ENCODE peak calls at places on chromosomes 2 and 18, in four cellular contexts. L is mammary epithelial cell, Z is PC-9, J is H1. Q is an unnamed sample.

GRCh38 chr2:190569994-190570755 is 35.7 kb upstream of the NEMP2 start:
- DNase-seq in J (no peak), Z (no peak), L (peak; percentile 48), Q (no peak)

GRCh38 chr2:17757321-17757720 is 3.4 kb downstream of the GEN1 start:
- DNase-seq in Z (no peak), J (no peak), L (peak; percentile 21), Q (peak; percentile 59)

GRCh38 chr2:211181626-211182025 is 625.2 kb downstream of the CPS1 start:
- DNase-seq in Z (no peak), J (no peak), L (no peak), Q (no peak)

GRCh38 chr2:207223051-207223450 is 57.3 kb upstream of the KLF7 start:
- DNase-seq in L (peak; percentile 43), Z (no peak), J (no peak), Q (peak; percentile 79)

GRCh38 chr2:158756976-158757375 is 38.1 kb upstream of the DAPL1 start:
- DNase-seq in L (peak; percentile 87), Z (no peak), J (no peak), Q (peak; percentile 79)

GRCh38 chr18:79818036-79818435 is 20.3 kb downstream of the KCNG2 start:
- DNase-seq in J (no peak), L (no peak), Z (no peak), Q (peak; percentile 32)

GRCh38 chr2:20620696-20621365 is 30.1 kb downstream of the HS1BP3 start:
- DNase-seq in J (no peak), Z (peak; percentile 56), L (no peak), Q (no peak)

GRCh38 chr2:232940724-232941123 is 70.7 kb downstream of the SNORC start:
- DNase-seq in L (no peak), J (no peak), Z (no peak), Q (no peak)

GRCh38 chr2:224056889-224057288 is 17.8 kb upstream of the SERPINE2 start:
- DNase-seq in L (no peak), J (no peak), Z (no peak), Q (no peak)

GRCh38 chr2:173760553-173760952 is 204.6 kb downstream of the SP3 start:
- DNase-seq in L (no peak), J (no peak), Z (no peak), Q (no peak)

GRCh38 chr2:67997528-67998267 is 65.1 kb downstream of the C1D start:
- DNase-seq in L (peak; percentile 90), Z (no peak), J (no peak), Q (peak; percentile 94)

GRCh38 chr2:143909577-143909976 is 610.3 kb downstream of the ZEB2 start:
- DNase-seq in J (no peak), L (no peak), Z (no peak), Q (no peak)

GRCh38 chr18:11407900-11408299 is 201.5 kb upstream of the SLC35G4 start:
- DNase-seq in L (no peak), Z (no peak), J (no peak), Q (peak; percentile 67)

GRCh38 chr2:121694398-121695178 is 42.1 kb downstream of the NIFK start:
- DNase-seq in L (peak; percentile 52), J (no peak), Z (no peak), Q (peak; percentile 62)

GRCh38 chr2:237980751-237981150 is 13.9 kb downstream of the UBE2F start:
- DNase-seq in J (no peak), Z (peak; percentile 97), L (no peak), Q (no peak)

GRCh38 chr2:230774348-230774951 is 61.8 kb downstream of the CAB39 start:
- DNase-seq in L (peak; percentile 75), Z (peak; percentile 81), J (no peak), Q (peak; percentile 93)

GRCh38 chr2:64414736-64415435 is 39.1 kb upstream of the LGALSL start:
- DNase-seq in Z (no peak), J (no peak), L (no peak), Q (no peak)

GRCh38 chr2:82790277-82791021 is 1668.6 kb downstream of the SUCLG1 start:
- DNase-seq in Z (no peak), L (no peak), J (no peak), Q (peak; percentile 4)

GRCh38 chr18:50560681-50561629 is 1.1 kb downstream of the MAPK4 start:
- DNase-seq in L (no peak), Z (no peak), J (no peak), Q (no peak)

GRCh38 chr2:54524236-54524991 is 68.3 kb downstream of the SPTBN1 start:
- DNase-seq in Z (peak; percentile 71), L (peak; percentile 59), J (no peak), Q (peak; percentile 67)

GRCh38 chr2:108139521-108139920 is 100.2 kb upstream of the SULT1C3 start:
- DNase-seq in L (peak; percentile 19), J (no peak), Z (no peak), Q (peak; percentile 45)

GRCh38 chr18:24704921-24705620 is 244.6 kb downstream of the HRH4 start:
- DNase-seq in J (no peak), Z (no peak), L (no peak), Q (peak; percentile 49)

GRCh38 chr2:223585691-223586090 is 16.5 kb downstream of the SCG2 start:
- DNase-seq in Z (peak; percentile 72), J (no peak), L (peak; percentile 42), Q (peak; percentile 56)

GRCh38 chr2:178478102-178478441 is 328 bp downstream of the FKBP7 start:
- DNase-seq in J (no peak), Z (no peak), L (peak; percentile 14), Q (peak; percentile 68)

GRCh38 chr2:241501551-241501950 is 6.8 kb downstream of the STK25 start:
- DNase-seq in J (no peak), L (no peak), Z (no peak), Q (no peak)

GRCh38 chr2:47601518-47602015 is 181.4 kb upstream of the MSH6 start:
- DNase-seq in J (no peak), Z (no peak), L (no peak), Q (no peak)
- TF ChIP-seq EZH2 in J (no peak), Z (no peak), L (no peak), Q (no peak)

DNA sequence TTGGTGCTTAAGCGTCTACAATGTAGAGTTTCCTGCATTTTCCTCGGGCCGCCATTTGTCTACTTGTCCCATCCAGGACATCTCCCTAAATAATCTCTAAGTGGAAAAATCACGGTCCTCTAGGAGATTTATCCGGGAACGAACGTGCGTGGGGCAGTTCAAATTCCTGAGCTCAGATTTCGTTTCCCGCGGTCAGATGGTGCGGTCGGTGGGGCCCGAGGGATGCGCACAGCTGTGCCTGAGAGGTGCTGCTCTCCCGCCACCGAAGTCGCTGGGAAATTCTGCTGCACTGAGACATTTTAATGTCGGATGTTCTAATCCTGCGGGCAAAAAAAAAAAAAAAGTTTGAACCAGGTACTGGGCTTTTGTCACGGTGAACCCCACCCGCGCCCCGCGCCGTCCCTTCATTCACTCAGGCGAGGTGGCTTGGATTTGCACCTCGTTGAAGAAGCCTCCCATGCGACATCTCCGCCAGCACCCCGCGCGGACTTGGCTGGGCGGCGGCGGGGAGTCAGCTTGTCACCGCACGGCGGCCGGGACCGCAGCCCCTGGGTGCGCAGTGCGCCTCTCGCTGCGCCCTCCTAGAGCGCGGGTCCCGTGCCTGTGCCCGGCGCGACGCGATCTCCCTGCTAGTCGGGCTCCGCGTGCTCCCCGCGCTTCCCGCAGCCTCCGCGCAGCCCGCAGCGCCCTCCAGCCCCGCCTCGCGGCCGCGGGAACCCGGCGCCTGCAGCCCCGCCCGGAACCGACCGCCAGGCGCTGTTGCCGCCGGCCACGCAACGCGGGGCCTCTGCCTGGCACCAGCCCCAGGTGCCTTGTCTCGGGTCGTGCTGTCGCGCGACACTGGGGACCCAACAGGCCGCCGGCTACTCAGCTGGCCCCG is 192.0 kb upstream of the TCF4 start:
- DNase-seq in J (no peak), L (no peak), Z (no peak), Q (peak; percentile 71)
- TF ChIP-seq EZH2 in J (peak; percentile 57), L (no peak), Z (no peak), Q (no peak)

GRCh38 chr2:120442923-120443571 is 97.1 kb downstream of the INHBB start:
- DNase-seq in J (peak; percentile 70), L (no peak), Z (peak; percentile 82), Q (peak; percentile 6)

GRCh38 chr2:120440521-120441350 is 94.8 kb downstream of the INHBB start:
- DNase-seq in J (no peak), Z (no peak), L (no peak), Q (no peak)

GRCh38 chr2:120442541-120442922 is 96.6 kb downstream of the INHBB start:
- DNase-seq in Z (no peak), J (no peak), L (no peak), Q (no peak)

GRCh38 chr2:120441351-120441700 is 95.4 kb downstream of the INHBB start:
- DNase-seq in Z (no peak), L (no peak), J (no peak), Q (no peak)

GRCh38 chr2:120441744-120442471 is 96.0 kb downstream of the INHBB start:
- DNase-seq in L (peak; percentile 48), Z (peak; percentile 77), J (no peak), Q (peak; percentile 68)
- TF ChIP-seq EZH2 in L (peak; percentile 21), Z (no peak), J (peak; percentile 59), Q (peak; percentile 38)

GRCh38 chr2:170772295-170772694 is 2.1 kb downstream of the ERICH2 start:
- DNase-seq in J (no peak), L (no peak), Z (no peak), Q (no peak)

GRCh38 chr2:170770304-170771048 is at the start of gene ERICH2:
- DNase-seq in Z (peak; percentile 79), J (peak; percentile 58), L (peak; percentile 84), Q (peak; percentile 76)

GRCh38 chr2:170770008-170770303 is 222 bp upstream of the ERICH2 start:
- DNase-seq in J (no peak), L (no peak), Z (peak; percentile 46), Q (no peak)

GRCh38 chr2:170774074-170774473 is 3.9 kb downstream of the ERICH2 start:
- DNase-seq in L (no peak), Z (no peak), J (no peak), Q (no peak)

GRCh38 chr2:170771049-170771937 is 1.1 kb downstream of the ERICH2 start:
- DNase-seq in J (no peak), Z (no peak), L (peak; percentile 61), Q (peak; percentile 54)
- TF ChIP-seq EZH2 in J (no peak), Z (no peak), L (no peak), Q (peak; percentile 56)

Q was measured in GM23248.